ENCODE peak calls at places on chromosomes 6 and 20, in seven cellular contexts. P is fibroblast of pulmonary artery, D is neural progenitor cell, Q is Right ventricle myocardium superior, H is hepatocyte, E is transverse colon, L is fibroblast of the conjunctiva. K is an unnamed sample.

GRCh38 chr6:122649701-122650100 is 39.5 kb downstream of the PKIB start:
- DNase-seq in P (no peak), D (no peak), Q (no peak), H (no peak), E (no peak), L (no peak), K (no peak)

GRCh38 chr6:79762370-79762769 is 131.2 kb downstream of the SH3BGRL2 start:
- DNase-seq in P (peak), D (peak), Q (no peak), H (no peak), E (no peak), L (no peak), K (peak)

GRCh38 chr6:122640377-122640776 is 30.2 kb downstream of the PKIB start:
- DNase-seq in P (no peak), D (no peak), Q (no peak), H (no peak), E (no peak), L (no peak), K (no peak)

GRCh38 chr6:44224154-44224977 is 971 bp downstream of the SLC29A1 start:
- DNase-seq in P (no peak), D (no peak), Q (no peak), H (no peak), E (no peak), L (no peak), K (peak)

GRCh38 chr20:48384147-48384818 is 443.5 kb downstream of the PREX1 start:
- DNase-seq in P (no peak), D (no peak), Q (no peak), H (no peak), E (no peak), L (no peak), K (no peak)

GRCh38 chr6:12393100-12393499 is 102.9 kb downstream of the EDN1 start:
- DNase-seq in P (no peak), D (no peak), Q (no peak), H (no peak), E (no peak), L (no peak), K (no peak)

GRCh38 chr6:106976270-106976669 is 1.7 kb upstream of the CD24 start:
- DNase-seq in P (no peak), D (no peak), Q (no peak), H (peak), E (peak), L (no peak), K (peak)

GRCh38 chr6:45156075-45156474 is 172.1 kb upstream of the RUNX2 start:
- DNase-seq in P (no peak), D (no peak), Q (no peak), H (no peak), E (no peak), L (no peak), K (no peak)

GRCh38 chr20:46261456-46262253 is 46.6 kb downstream of the CDH22 start:
- DNase-seq in P (no peak), D (no peak), Q (no peak), H (no peak), E (no peak), L (no peak), K (no peak)

GRCh38 chr6:5142131-5142530 is 57.0 kb downstream of the PPP1R3G start:
- DNase-seq in P (no peak), D (no peak), Q (no peak), H (no peak), E (no peak), L (no peak), K (no peak)

K was measured in left kidney.